ENCODE peak calls at places on chromosome 15, in five cellular contexts. X is lung, C is thoracic aorta, M is left lung, Z is IMR-90. I is an unnamed sample. For H3K4me1, the result is how much of the 10 kb centered on the place peaks cover.

GRCh38 chr15:82062479-82062878 is 16.7 kb upstream of the MEX3B start:
- DNase-seq in X (no peak), M (no peak), C (no peak), Z (no peak), I (no peak)

GRCh38 chr15:88605507-88606436 is 15.4 kb upstream of the AEN start:
- DNase-seq in Z (peak), X (no peak), C (no peak), M (no peak), I (no peak)

GRCh38 chr15:90000175-90000923 is 775 bp upstream of the ZNF710 start:
- DNase-seq in M (no peak), C (no peak), Z (peak), X (no peak), I (peak)

GRCh38 chr15:28132524-28133275 is 33.6 kb upstream of the OCA2 start:
- DNase-seq in C (no peak), X (no peak), M (no peak), Z (peak), I (no peak)

GRCh38 chr15:39672666-39673065 is 91.8 kb downstream of the THBS1 start:
- DNase-seq in X (no peak), M (no peak), C (no peak), Z (no peak), I (no peak)

GRCh38 chr15:74955796-74956647 is 550 bp downstream of the RPP25 start:
- DNase-seq in M (peak), C (peak), X (peak), Z (peak), I (peak)

GRCh38 chr15:89492111-89492641 is 4.2 kb downstream of the RHCG start:
- DNase-seq in X (no peak), C (no peak), Z (no peak), M (no peak), I (no peak)

GRCh38 chr15:59105839-59106238 is 893 bp downstream of the CCNB2 start:
- DNase-seq in M (no peak), C (no peak), X (no peak), Z (no peak), I (no peak)

DNA sequence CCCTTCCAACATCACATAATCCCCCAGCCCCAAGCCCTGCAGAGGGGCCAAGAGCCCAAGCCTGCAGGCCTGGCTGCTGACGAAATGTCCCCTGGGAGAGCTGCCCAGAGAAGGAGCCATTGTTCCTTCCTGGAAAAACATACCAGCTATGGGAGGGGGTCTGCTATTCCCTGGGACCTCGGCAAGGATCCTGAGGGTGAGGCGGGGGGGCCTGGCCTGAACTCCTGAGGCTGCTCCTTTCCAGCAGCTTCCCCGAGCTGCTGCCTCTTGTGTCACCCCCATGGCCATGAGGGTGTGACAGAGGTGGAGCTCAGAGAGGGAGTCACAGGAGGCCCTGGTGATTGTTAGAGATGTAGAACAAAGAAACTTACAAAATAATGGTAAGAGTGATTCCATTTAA is 12.9 kb downstream of the LOXL1 start:
- DNase-seq in Z (no peak), M (no peak), X (no peak), C (no peak), I (no peak)
- H3K27ac ChIP-seq in Z (peak), M (no peak), X (no peak), C (peak), I (no peak)

DNA sequence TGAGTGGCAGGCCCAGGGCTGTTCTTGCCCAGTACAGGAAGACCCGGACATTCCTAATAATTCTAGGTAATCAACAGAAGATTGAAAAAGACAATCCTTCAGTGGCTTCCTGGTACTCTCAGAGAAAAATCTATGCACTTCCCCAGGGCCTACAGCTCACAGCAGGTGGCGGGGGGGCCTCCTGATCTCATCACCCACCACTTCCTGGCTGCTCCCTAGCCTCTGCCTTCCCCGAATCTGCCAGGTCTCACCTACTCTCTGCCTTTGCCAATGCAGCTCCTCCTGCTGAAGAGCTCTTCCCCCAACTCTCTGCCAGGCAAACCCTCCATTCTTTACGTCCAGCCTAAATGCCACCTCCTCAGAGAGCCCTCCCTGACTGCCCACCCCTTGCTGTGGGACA is 37.5 kb downstream of the EHD4 start:
- DNase-seq in Z (no peak), C (no peak), X (no peak), M (no peak), I (peak)
- H3K4me1 ChIP-seq in Z (under half), C (under half), X (under half), M (half or more), I (under half)

GRCh38 chr15:48644827-48645557 is 517 bp downstream of the FBN1 start:
- DNase-seq in M (peak), Z (peak), C (no peak), X (no peak), I (no peak)

GRCh38 chr15:48646364-48646763 is 855 bp upstream of the FBN1 start:
- DNase-seq in C (no peak), X (no peak), M (no peak), Z (no peak), I (no peak)

GRCh38 chr15:48644498-48644826 is 1.0 kb downstream of the FBN1 start:
- DNase-seq in X (no peak), M (no peak), Z (peak), C (no peak), I (no peak)

GRCh38 chr15:48643776-48644497 is 1.6 kb downstream of the FBN1 start:
- DNase-seq in C (no peak), X (no peak), M (no peak), Z (no peak), I (no peak)

GRCh38 chr15:48645558-48646330 is at the start of gene FBN1:
- DNase-seq in Z (peak), C (peak), M (peak), X (peak), I (peak)
- H3K27ac ChIP-seq in Z (peak), C (peak), M (peak), X (peak), I (peak)

GRCh38 chr15:93057618-93058017 is 31.4 kb downstream of the RGMA start:
- DNase-seq in M (no peak), Z (no peak), X (no peak), C (no peak), I (no peak)
- H3K4me1 ChIP-seq in M (under half), Z (under half), X (under half), C (under half), I (under half)

GRCh38 chr15:64859226-64859625 is 17.5 kb downstream of the PLEKHO2 start:
- DNase-seq in Z (no peak), C (no peak), X (no peak), M (no peak), I (no peak)
- H3K27ac ChIP-seq in Z (peak), C (no peak), X (no peak), M (peak), I (peak)